ENCODE peak calls at places on chromosomes 1 and 21, in seven cellular contexts. P is right lobe of liver, V is neural crest cell, Z is fibroblast of the aortic adventitia, H is HFF-Myc, W is nephron progenitor cell, Q is GM10248. O is an unnamed sample.

GRCh38 chr21:14875704-14876364 is 189.0 kb downstream of the NRIP1 start:
- DNase-seq in P (no peak), V (no peak), Z (no peak), H (no peak), W (peak; percentile 46), Q (peak; percentile 36), O (no peak)

GRCh38 chr1:6359568-6360496 is 33.7 kb downstream of the ACOT7 start:
- DNase-seq in P (peak; percentile 93), V (no peak), Z (peak; percentile 88), H (no peak), W (peak; percentile 34), Q (peak; percentile 82), O (peak; percentile 77)

GRCh38 chr1:169466259-169467230 is 19.2 kb downstream of the SLC19A2 start:
- DNase-seq in P (no peak), V (no peak), Z (peak; percentile 69), H (no peak), W (no peak), Q (peak; percentile 20), O (peak; percentile 36)

GRCh38 chr1:36962991-36963390 is 71.3 kb downstream of the GRIK3 start:
- DNase-seq in P (no peak), V (no peak), Z (no peak), H (no peak), W (no peak), Q (no peak), O (no peak)

GRCh38 chr1:38027201-38028104 is 14.9 kb downstream of the UTP11 start:
- DNase-seq in P (no peak), V (no peak), Z (no peak), H (no peak), W (no peak), Q (no peak), O (no peak)

GRCh38 chr1:25932321-25932720 is 26.1 kb upstream of the STMN1 start:
- DNase-seq in P (no peak), V (no peak), Z (no peak), H (no peak), W (no peak), Q (no peak), O (no peak)

GRCh38 chr1:187517508-187517907 is 688.8 kb downstream of the PLA2G4A start:
- DNase-seq in P (peak; percentile 44), V (no peak), Z (no peak), H (no peak), W (no peak), Q (no peak), O (no peak)

GRCh38 chr1:36612881-36613280 is 130.2 kb upstream of the CSF3R start:
- DNase-seq in P (no peak), V (no peak), Z (no peak), H (no peak), W (no peak), Q (no peak), O (no peak)

GRCh38 chr21:15976807-15977206 is 247.0 kb downstream of the USP25 start:
- DNase-seq in P (no peak), V (peak; percentile 4), Z (no peak), H (no peak), W (peak; percentile 5), Q (no peak), O (peak; percentile 1)

GRCh38 chr1:225425211-225425786 is 2.5 kb downstream of the LBR start:
- DNase-seq in P (no peak), V (no peak), Z (peak; percentile 20), H (no peak), W (no peak), Q (no peak), O (no peak)

GRCh38 chr1:154755858-154756730 is 114.0 kb downstream of the KCNN3 start:
- DNase-seq in P (peak; percentile 18), V (no peak), Z (peak; percentile 29), H (no peak), W (no peak), Q (no peak), O (peak; percentile 61)

GRCh38 chr1:72357411-72357810 is 75.1 kb upstream of the NEGR1 start:
- DNase-seq in P (no peak), V (no peak), Z (peak; percentile 79), H (no peak), W (no peak), Q (no peak), O (no peak)

GRCh38 chr1:29193879-29194455 is 12.3 kb upstream of the SRSF4 start:
- DNase-seq in P (no peak), V (no peak), Z (no peak), H (no peak), W (no peak), Q (no peak), O (no peak)

GRCh38 chr1:55544826-55545225 is 329.7 kb upstream of the USP24 start:
- DNase-seq in P (no peak), V (no peak), Z (no peak), H (no peak), W (no peak), Q (no peak), O (no peak)

GRCh38 chr1:3671371-3672180 is 19.3 kb downstream of the TP73 start:
- DNase-seq in P (peak; percentile 45), V (no peak), Z (no peak), H (no peak), W (no peak), Q (no peak), O (no peak)

GRCh38 chr1:216456682-216457081 is 33.4 kb upstream of the USH2A start:
- DNase-seq in P (no peak), V (no peak), Z (peak; percentile 59), H (peak; percentile 39), W (no peak), Q (no peak), O (no peak)

GRCh38 chr1:70455291-70455690 is 44.2 kb downstream of the CTH start:
- DNase-seq in P (no peak), V (no peak), Z (no peak), H (no peak), W (no peak), Q (no peak), O (no peak)

DNA sequence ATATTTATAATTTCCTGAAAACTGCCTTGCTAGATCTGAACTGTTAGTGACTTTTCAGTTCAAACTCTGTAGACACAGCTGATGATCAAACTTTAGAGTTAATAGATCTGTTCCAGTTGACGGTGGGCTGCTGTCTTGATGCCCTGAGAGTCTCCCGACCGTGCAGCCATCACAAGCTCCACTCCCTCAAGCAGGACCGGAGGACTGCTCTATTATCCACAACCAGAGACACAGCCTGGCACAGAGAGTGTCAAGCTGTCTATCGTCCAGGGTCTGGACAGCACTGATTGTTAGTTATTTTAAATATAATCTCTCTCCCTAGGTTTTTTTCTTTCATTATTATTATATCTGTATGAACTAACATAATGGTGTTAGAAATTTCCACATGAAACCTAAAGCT is 8.1 kb downstream of the CHODL start:
- DNase-seq in P (no peak), V (no peak), Z (no peak), H (no peak), W (no peak), Q (no peak), O (no peak)
- TF ChIP-seq CTCF in P (no peak), V (no peak), Z (no peak), H (no peak), W (no peak), Q (no peak), O (no peak)

GRCh38 chr1:241918879-241919278 is 38.7 kb upstream of the BECN2 start:
- DNase-seq in P (no peak), V (no peak), Z (peak; percentile 76), H (no peak), W (no peak), Q (no peak), O (no peak)

GRCh38 chr1:241916196-241916595 is 41.4 kb upstream of the BECN2 start:
- DNase-seq in P (no peak), V (no peak), Z (no peak), H (no peak), W (no peak), Q (no peak), O (no peak)

DNA sequence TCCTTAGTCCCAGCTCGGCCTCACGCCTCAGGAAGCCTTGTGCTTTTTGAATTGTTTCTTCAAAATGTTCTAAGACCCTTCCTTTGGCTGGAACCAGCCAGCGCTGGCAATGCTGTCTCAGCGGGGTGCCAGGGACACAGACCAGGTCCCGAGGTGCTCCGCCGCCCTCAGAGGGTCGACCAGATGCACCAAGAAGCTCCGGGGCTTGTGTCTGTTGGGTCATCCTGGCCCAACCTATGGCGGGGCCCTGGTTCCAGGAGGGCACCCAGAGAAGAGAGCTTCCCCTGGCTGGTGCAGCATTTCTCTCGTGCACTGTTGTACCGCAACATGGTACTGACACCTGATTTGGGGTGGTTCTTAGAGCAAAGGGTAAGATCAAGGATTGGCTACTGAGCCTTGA is 40.1 kb upstream of the BECN2 start:
- DNase-seq in P (no peak), V (no peak), Z (no peak), H (no peak), W (no peak), Q (no peak), O (no peak)
- TF ChIP-seq CTCF in P (no peak), V (no peak), Z (no peak), H (no peak), W (no peak), Q (no peak), O (no peak)

DNA sequence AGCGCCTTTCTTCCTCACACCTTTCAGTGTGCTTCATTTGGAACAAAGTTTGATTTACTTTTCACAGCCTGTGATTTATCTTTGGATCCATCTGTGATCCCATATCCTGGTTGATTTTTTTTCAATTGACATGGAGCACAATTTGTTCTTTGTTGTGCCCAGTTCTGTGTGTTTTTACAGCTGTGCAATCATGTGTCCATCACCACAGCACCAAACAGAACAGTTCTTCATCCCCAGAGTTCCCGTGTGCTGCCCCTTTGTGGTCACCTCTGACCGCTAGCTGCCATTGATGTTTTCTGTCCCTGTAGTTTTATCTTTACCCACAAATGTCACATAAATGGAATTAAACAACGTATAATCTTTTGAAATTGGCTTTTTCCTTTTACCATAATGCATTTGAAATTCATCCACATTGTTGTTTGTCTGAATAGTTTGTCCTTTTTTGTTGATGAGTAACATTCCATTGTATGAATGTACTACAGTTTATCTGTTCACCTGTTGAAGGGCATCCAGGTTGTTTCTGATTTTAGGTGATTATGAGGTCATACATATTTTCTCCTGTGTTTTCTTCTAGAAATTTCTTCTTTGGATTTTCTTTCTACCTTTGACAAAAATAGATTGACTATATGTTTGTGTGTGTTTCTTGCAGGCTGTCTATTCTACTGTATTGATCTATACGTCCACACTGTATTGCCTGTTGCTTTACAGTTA is 17.4 kb downstream of the MIGA1 start:
- DNase-seq in P (no peak), V (no peak), Z (no peak), H (no peak), W (no peak), Q (no peak), O (no peak)
- TF ChIP-seq CTCF in P (no peak), V (no peak), Z (no peak), H (no peak), W (no peak), Q (no peak), O (no peak)

DNA sequence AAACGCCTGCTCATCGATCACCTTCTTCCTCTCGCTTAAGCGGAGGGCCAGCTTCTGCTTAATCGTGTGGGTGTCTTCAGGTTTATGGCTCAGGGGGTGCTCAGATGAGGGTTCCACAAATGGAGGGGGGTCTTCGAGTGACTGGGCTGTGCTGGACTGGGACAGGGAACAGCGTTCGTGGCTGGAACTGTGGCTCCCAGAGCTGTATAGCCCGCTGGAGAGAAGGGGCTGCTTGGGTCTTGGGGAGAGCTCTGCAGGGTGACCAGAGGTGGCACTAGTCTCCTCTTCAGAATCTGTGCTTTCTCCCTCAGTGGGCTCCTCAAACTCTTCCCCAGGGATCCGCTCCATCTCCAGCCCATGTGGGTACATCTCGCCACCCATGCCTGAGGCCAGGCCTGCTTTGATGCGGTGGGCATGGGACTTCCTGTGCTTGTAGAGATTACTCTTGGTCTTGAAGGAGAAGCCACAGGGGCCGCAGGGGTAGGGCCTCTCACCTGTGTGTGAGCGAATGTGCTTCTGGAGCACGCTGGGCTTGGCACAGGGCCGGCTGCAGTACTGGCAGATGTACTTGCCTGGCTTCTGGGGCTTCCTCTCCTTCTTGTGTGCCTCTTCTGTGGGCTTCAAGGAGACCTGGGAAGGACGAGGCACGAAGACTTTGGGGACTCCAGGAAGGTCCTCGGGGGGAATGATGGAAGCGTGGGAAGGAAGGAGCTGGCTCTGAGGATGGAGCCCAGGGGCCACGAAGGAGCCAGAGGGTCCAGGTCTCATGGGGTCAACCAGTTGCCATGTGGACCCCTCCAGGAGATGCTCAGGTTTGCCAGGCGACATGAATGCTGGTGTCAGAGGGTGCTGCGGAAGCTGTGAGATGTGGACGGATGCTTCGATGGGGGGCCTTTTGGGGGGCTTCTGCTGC is 99.4 kb upstream of the EDN2 start:
- DNase-seq in P (no peak), V (no peak), Z (no peak), H (no peak), W (no peak), Q (no peak), O (no peak)
- TF ChIP-seq CTCF in P (no peak), V (no peak), Z (no peak), H (no peak), W (no peak), Q (no peak), O (no peak)

O was measured in activated CD8-positive, alpha-beta T cell treated with anti-CD3 and anti-CD28 coated beads for 36 hours.